ENCODE peak calls at places on chromosome 6, in six cellular contexts. T, U, C, G, B and J are unnamed samples.

GRCh38 chr6:63565727-63566625 is 6.3 kb upstream of the LOC128125822 start:
- DNase-seq in T (no peak), U (no peak), C (no peak), B (no peak), G (no peak), J (no peak)

GRCh38 chr6:41560440-41561192 is 14.4 kb downstream of the FOXP4 start:
- DNase-seq in B (peak), T (peak), C (no peak), G (no peak), U (peak), J (peak)

GRCh38 chr6:11918021-11918738 is 93.9 kb upstream of the HIVEP1 start:
- DNase-seq in U (no peak), C (no peak), T (no peak), B (no peak), G (peak), J (no peak)

GRCh38 chr6:70281923-70282902 is 20.7 kb downstream of the COL9A1 start:
- DNase-seq in G (peak), C (no peak), B (no peak), U (peak), T (peak), J (no peak)

GRCh38 chr6:167817016-167817415 is 9.7 kb upstream of the AFDN start:
- DNase-seq in T (no peak), B (no peak), C (no peak), U (no peak), G (no peak), J (no peak)

GRCh38 chr6:158474961-158475343 is 84.9 kb upstream of the TMEM181 start:
- DNase-seq in B (no peak), U (no peak), C (peak), G (peak), T (no peak), J (no peak)

GRCh38 chr6:14401181-14401745 is 283.7 kb downstream of the CD83 start:
- DNase-seq in B (no peak), G (no peak), U (no peak), C (no peak), T (no peak), J (no peak)

GRCh38 chr6:161463061-161463460 is 189.2 kb upstream of the AGPAT4 start:
- DNase-seq in G (no peak), U (no peak), C (no peak), T (no peak), B (no peak), J (no peak)

GRCh38 chr6:128438311-128438916 is 82.0 kb downstream of the PTPRK start:
- DNase-seq in G (no peak), B (no peak), T (no peak), U (no peak), C (peak), J (no peak)

GRCh38 chr6:49906511-49906910 is 40.2 kb upstream of the CRISP1 start:
- DNase-seq in B (no peak), U (peak), T (no peak), G (no peak), C (no peak), J (no peak)

GRCh38 chr6:146358341-146359046 is 185.1 kb upstream of the RAB32 start:
- DNase-seq in C (no peak), T (no peak), G (no peak), U (no peak), B (no peak), J (no peak)

GRCh38 chr6:154319231-154319858 is 37.3 kb downstream of the IPCEF1 start:
- DNase-seq in U (no peak), C (no peak), B (no peak), G (peak), T (no peak), J (no peak)

GRCh38 chr6:47780510-47781356 is 1.1 kb upstream of the OPN5 start:
- DNase-seq in G (peak), T (peak), C (peak), B (no peak), U (no peak), J (peak)

GRCh38 chr6:139370047-139370706 is 4.3 kb downstream of the CITED2 start:
- DNase-seq in U (no peak), G (peak), T (peak), B (no peak), C (no peak), J (no peak)

GRCh38 chr6:132401120-132401940 is at the start of gene MOXD1:
- DNase-seq in U (peak), C (no peak), G (peak), T (peak), B (no peak), J (no peak)

GRCh38 chr6:44000164-44000842 is 126.9 kb downstream of the MRPL14 start:
- DNase-seq in T (no peak), G (no peak), C (peak), B (no peak), U (peak), J (no peak)

GRCh38 chr6:51814418-51814817 is 273.0 kb downstream of the PKHD1 start:
- DNase-seq in T (no peak), U (no peak), C (peak), B (no peak), G (peak), J (no peak)

GRCh38 chr6:41634657-41635056 is 3.6 kb upstream of the MDFI start:
- DNase-seq in G (peak), B (no peak), C (no peak), U (no peak), T (no peak), J (no peak)

GRCh38 chr6:111092006-111092405 is 4.7 kb downstream of the SLC16A10 start:
- DNase-seq in T (no peak), C (no peak), G (no peak), U (peak), B (no peak), J (no peak)

GRCh38 chr6:11535801-11536230 is 1.7 kb upstream of the TMEM170B start:
- DNase-seq in U (no peak), T (no peak), C (no peak), G (peak), B (no peak), J (no peak)

GRCh38 chr6:113495521-113495920 is 361.6 kb upstream of the MARCKS start:
- DNase-seq in T (no peak), B (no peak), G (no peak), C (no peak), U (no peak), J (no peak)

GRCh38 chr6:10521104-10521808 is at the start of gene GCNT2:
- DNase-seq in T (no peak), B (no peak), G (peak), U (no peak), C (no peak), J (no peak)

GRCh38 chr6:158737710-158738615 is 81.2 kb downstream of the EZR start:
- DNase-seq in T (no peak), B (no peak), G (no peak), U (no peak), C (no peak), J (no peak)